ENCODE peak calls at places on chromosomes 4 and X, in nine cellular contexts. One of them, this sample, is unnamed.

GRCh38 chr4:8146158-8146557 is 12.5 kb downstream of the ABLIM2 start:
- DNase-seq in effector memory CD8-positive, alpha-beta T cell: no peak
- DNase-seq in NCI-H774: no peak
- DNase-seq in SW 1271: no peak
- DNase-seq in foreskin melanocyte: no peak
- DNase-seq in HT1080: no peak
- DNase-seq in stimulated activated CD4-positive, alpha-beta T cell treated with anti-CD3 and anti-CD28 coated beads, TNF-alpha, amount 100 ng/mL, for 4 hours: no peak
- DNase-seq in NCI-H1694 treated with DMSO at 0.1 percent for 48 hours: no peak
- DNase-seq in IMR-90: no peak
- DNase-seq in this sample: no peak

GRCh38 chrX:20521245-20521644 is 254.5 kb upstream of the RPS6KA3 start:
- DNase-seq in NCI-H1694 treated with DMSO at 0.1 percent for 48 hours: no peak
- DNase-seq in SW 1271: no peak
- DNase-seq in effector memory CD8-positive, alpha-beta T cell: no peak
- DNase-seq in stimulated activated CD4-positive, alpha-beta T cell treated with anti-CD3 and anti-CD28 coated beads, TNF-alpha, amount 100 ng/mL, for 4 hours: no peak
- DNase-seq in IMR-90: peak; percentile 74
- DNase-seq in foreskin melanocyte: no peak
- DNase-seq in NCI-H774: no peak
- DNase-seq in HT1080: peak; percentile 57
- DNase-seq in this sample: no peak

GRCh38 chr4:176781739-176782100 is 11.0 kb downstream of the VEGFC start:
- DNase-seq in SW 1271: no peak
- DNase-seq in foreskin melanocyte: no peak
- DNase-seq in effector memory CD8-positive, alpha-beta T cell: no peak
- DNase-seq in NCI-H774: no peak
- DNase-seq in NCI-H1694 treated with DMSO at 0.1 percent for 48 hours: no peak
- DNase-seq in IMR-90: no peak
- DNase-seq in HT1080: no peak
- DNase-seq in stimulated activated CD4-positive, alpha-beta T cell treated with anti-CD3 and anti-CD28 coated beads, TNF-alpha, amount 100 ng/mL, for 4 hours: no peak
- DNase-seq in this sample: no peak

GRCh38 chr4:82797591-82798081 is 960 bp downstream of the SCD5 start:
- DNase-seq in SW 1271: no peak
- DNase-seq in stimulated activated CD4-positive, alpha-beta T cell treated with anti-CD3 and anti-CD28 coated beads, TNF-alpha, amount 100 ng/mL, for 4 hours: no peak
- DNase-seq in effector memory CD8-positive, alpha-beta T cell: peak; percentile 9
- DNase-seq in foreskin melanocyte: no peak
- DNase-seq in NCI-H774: no peak
- DNase-seq in IMR-90: peak; percentile 34
- DNase-seq in HT1080: no peak
- DNase-seq in NCI-H1694 treated with DMSO at 0.1 percent for 48 hours: no peak
- DNase-seq in this sample: no peak

GRCh38 chr4:6177587-6178197 is 22.7 kb downstream of the JAKMIP1 start:
- DNase-seq in stimulated activated CD4-positive, alpha-beta T cell treated with anti-CD3 and anti-CD28 coated beads, TNF-alpha, amount 100 ng/mL, for 4 hours: no peak
- DNase-seq in HT1080: peak; percentile 18
- DNase-seq in IMR-90: no peak
- DNase-seq in NCI-H1694 treated with DMSO at 0.1 percent for 48 hours: no peak
- DNase-seq in foreskin melanocyte: no peak
- DNase-seq in SW 1271: no peak
- DNase-seq in effector memory CD8-positive, alpha-beta T cell: peak; percentile 84
- DNase-seq in NCI-H774: no peak
- DNase-seq in this sample: no peak

GRCh38 chr4:26522478-26522877 is 32.2 kb upstream of the CCKAR start:
- DNase-seq in IMR-90: peak; percentile 70
- DNase-seq in NCI-H774: no peak
- DNase-seq in HT1080: peak; percentile 32
- DNase-seq in effector memory CD8-positive, alpha-beta T cell: no peak
- DNase-seq in SW 1271: no peak
- DNase-seq in stimulated activated CD4-positive, alpha-beta T cell treated with anti-CD3 and anti-CD28 coated beads, TNF-alpha, amount 100 ng/mL, for 4 hours: no peak
- DNase-seq in NCI-H1694 treated with DMSO at 0.1 percent for 48 hours: no peak
- DNase-seq in foreskin melanocyte: no peak
- DNase-seq in this sample: no peak

GRCh38 chrX:52420824-52421443 is 52.1 kb downstream of the XAGE2 start:
- DNase-seq in NCI-H1694 treated with DMSO at 0.1 percent for 48 hours: no peak
- DNase-seq in foreskin melanocyte: no peak
- DNase-seq in SW 1271: no peak
- DNase-seq in effector memory CD8-positive, alpha-beta T cell: no peak
- DNase-seq in HT1080: no peak
- DNase-seq in IMR-90: peak; percentile 55
- DNase-seq in stimulated activated CD4-positive, alpha-beta T cell treated with anti-CD3 and anti-CD28 coated beads, TNF-alpha, amount 100 ng/mL, for 4 hours: no peak
- DNase-seq in NCI-H774: no peak
- DNase-seq in this sample: no peak

GRCh38 chr4:125316781-125317525 is 2.2 kb downstream of the FAT4 start:
- DNase-seq in foreskin melanocyte: no peak
- DNase-seq in stimulated activated CD4-positive, alpha-beta T cell treated with anti-CD3 and anti-CD28 coated beads, TNF-alpha, amount 100 ng/mL, for 4 hours: no peak
- DNase-seq in HT1080: no peak
- DNase-seq in NCI-H1694 treated with DMSO at 0.1 percent for 48 hours: no peak
- DNase-seq in IMR-90: peak; percentile 35
- DNase-seq in effector memory CD8-positive, alpha-beta T cell: no peak
- DNase-seq in NCI-H774: no peak
- DNase-seq in SW 1271: no peak
- DNase-seq in this sample: no peak

GRCh38 chr4:117996891-117997290 is 37.4 kb upstream of the NDST3 start:
- DNase-seq in SW 1271: no peak
- DNase-seq in effector memory CD8-positive, alpha-beta T cell: no peak
- DNase-seq in NCI-H1694 treated with DMSO at 0.1 percent for 48 hours: peak; percentile 60
- DNase-seq in HT1080: no peak
- DNase-seq in IMR-90: no peak
- DNase-seq in stimulated activated CD4-positive, alpha-beta T cell treated with anti-CD3 and anti-CD28 coated beads, TNF-alpha, amount 100 ng/mL, for 4 hours: no peak
- DNase-seq in foreskin melanocyte: no peak
- DNase-seq in NCI-H774: no peak
- DNase-seq in this sample: no peak

GRCh38 chr4:139391731-139392130 is 62.2 kb upstream of the RAB33B start:
- DNase-seq in NCI-H1694 treated with DMSO at 0.1 percent for 48 hours: no peak
- DNase-seq in HT1080: no peak
- DNase-seq in effector memory CD8-positive, alpha-beta T cell: no peak
- DNase-seq in foreskin melanocyte: no peak
- DNase-seq in stimulated activated CD4-positive, alpha-beta T cell treated with anti-CD3 and anti-CD28 coated beads, TNF-alpha, amount 100 ng/mL, for 4 hours: no peak
- DNase-seq in NCI-H774: no peak
- DNase-seq in SW 1271: no peak
- DNase-seq in IMR-90: no peak
- DNase-seq in this sample: no peak

GRCh38 chr4:121564840-121565375 is 131.9 kb downstream of the ANXA5 start:
- DNase-seq in HT1080: peak; percentile 5
- DNase-seq in foreskin melanocyte: no peak
- DNase-seq in NCI-H1694 treated with DMSO at 0.1 percent for 48 hours: no peak
- DNase-seq in effector memory CD8-positive, alpha-beta T cell: no peak
- DNase-seq in SW 1271: no peak
- DNase-seq in NCI-H774: no peak
- DNase-seq in IMR-90: peak; percentile 20
- DNase-seq in stimulated activated CD4-positive, alpha-beta T cell treated with anti-CD3 and anti-CD28 coated beads, TNF-alpha, amount 100 ng/mL, for 4 hours: no peak
- DNase-seq in this sample: no peak

GRCh38 chr4:93396274-93396673 is 432.3 kb upstream of the ATOH1 start:
- DNase-seq in foreskin melanocyte: peak; percentile 16
- DNase-seq in IMR-90: peak; percentile 77
- DNase-seq in NCI-H774: no peak
- DNase-seq in NCI-H1694 treated with DMSO at 0.1 percent for 48 hours: no peak
- DNase-seq in effector memory CD8-positive, alpha-beta T cell: no peak
- DNase-seq in HT1080: peak; percentile 53
- DNase-seq in SW 1271: no peak
- DNase-seq in stimulated activated CD4-positive, alpha-beta T cell treated with anti-CD3 and anti-CD28 coated beads, TNF-alpha, amount 100 ng/mL, for 4 hours: no peak
- DNase-seq in this sample: no peak

GRCh38 chr4:182306792-182307507 is 63.7 kb downstream of the TENM3 start:
- DNase-seq in NCI-H774: no peak
- DNase-seq in IMR-90: peak; percentile 6
- DNase-seq in effector memory CD8-positive, alpha-beta T cell: no peak
- DNase-seq in stimulated activated CD4-positive, alpha-beta T cell treated with anti-CD3 and anti-CD28 coated beads, TNF-alpha, amount 100 ng/mL, for 4 hours: no peak
- DNase-seq in HT1080: peak; percentile 71
- DNase-seq in SW 1271: no peak
- DNase-seq in NCI-H1694 treated with DMSO at 0.1 percent for 48 hours: no peak
- DNase-seq in foreskin melanocyte: peak; percentile 9
- DNase-seq in this sample: no peak

GRCh38 chr4:114780205-114780604 is 181.6 kb downstream of the UGT8 start:
- DNase-seq in stimulated activated CD4-positive, alpha-beta T cell treated with anti-CD3 and anti-CD28 coated beads, TNF-alpha, amount 100 ng/mL, for 4 hours: no peak
- DNase-seq in HT1080: peak; percentile 18
- DNase-seq in SW 1271: no peak
- DNase-seq in foreskin melanocyte: peak; percentile 13
- DNase-seq in IMR-90: peak; percentile 7
- DNase-seq in effector memory CD8-positive, alpha-beta T cell: no peak
- DNase-seq in NCI-H774: no peak
- DNase-seq in NCI-H1694 treated with DMSO at 0.1 percent for 48 hours: peak; percentile 9
- DNase-seq in this sample: no peak

GRCh38 chr4:1170156-1170804 is 2.1 kb downstream of the SPON2 start:
- DNase-seq in NCI-H1694 treated with DMSO at 0.1 percent for 48 hours: no peak
- DNase-seq in stimulated activated CD4-positive, alpha-beta T cell treated with anti-CD3 and anti-CD28 coated beads, TNF-alpha, amount 100 ng/mL, for 4 hours: no peak
- DNase-seq in NCI-H774: no peak
- DNase-seq in effector memory CD8-positive, alpha-beta T cell: no peak
- DNase-seq in HT1080: no peak
- DNase-seq in foreskin melanocyte: no peak
- DNase-seq in SW 1271: no peak
- DNase-seq in IMR-90: no peak
- DNase-seq in this sample: no peak